ENCODE peak calls at places on chromosome 22, in eight cellular contexts. One of them, this sample, is unnamed.
A peak's percentile ranks its signal among the peaks of the same experiment; 100 is the strongest.

GRCh38 chr22:49296561-49296960 is 531.1 kb downstream of the BRD1 start:
- DNase-seq in endodermal cell: peak; percentile 15
- DNase-seq in NCI-H524 treated with DMSO at 0.1 percent for 48 hours: no peak
- DNase-seq in mucosa of descending colon: no peak
- DNase-seq in CD8-positive, alpha-beta memory T cell: no peak
- DNase-seq in NCI-H345: no peak
- DNase-seq in colonic mucosa: no peak
- DNase-seq in stimulated activated CD8-positive, alpha-beta memory T cell treated with anti-CD3 and anti-CD28 coated beads, Interleukin-15, amount 100 ng/mL, for 24 hours: no peak
- DNase-seq in this sample: no peak

GRCh38 chr22:43262990-43263644 is 76.2 kb upstream of the TTLL12 start:
- DNase-seq in endodermal cell: no peak
- DNase-seq in CD8-positive, alpha-beta memory T cell: peak; percentile 43
- DNase-seq in NCI-H345: no peak
- DNase-seq in mucosa of descending colon: peak; percentile 15
- DNase-seq in NCI-H524 treated with DMSO at 0.1 percent for 48 hours: no peak
- DNase-seq in stimulated activated CD8-positive, alpha-beta memory T cell treated with anti-CD3 and anti-CD28 coated beads, Interleukin-15, amount 100 ng/mL, for 24 hours: peak; percentile 3
- DNase-seq in colonic mucosa: no peak
- DNase-seq in this sample: no peak

GRCh38 chr22:36405671-36406070 is 17.9 kb upstream of the MYH9 start:
- DNase-seq in NCI-H524 treated with DMSO at 0.1 percent for 48 hours: no peak
- DNase-seq in endodermal cell: no peak
- DNase-seq in stimulated activated CD8-positive, alpha-beta memory T cell treated with anti-CD3 and anti-CD28 coated beads, Interleukin-15, amount 100 ng/mL, for 24 hours: no peak
- DNase-seq in colonic mucosa: no peak
- DNase-seq in mucosa of descending colon: no peak
- DNase-seq in NCI-H345: no peak
- DNase-seq in CD8-positive, alpha-beta memory T cell: peak; percentile 39
- DNase-seq in this sample: no peak

GRCh38 chr22:44773082-44773481 is 20.7 kb downstream of the ARHGAP8 start:
- DNase-seq in NCI-H524 treated with DMSO at 0.1 percent for 48 hours: no peak
- DNase-seq in CD8-positive, alpha-beta memory T cell: no peak
- DNase-seq in NCI-H345: no peak
- DNase-seq in endodermal cell: no peak
- DNase-seq in mucosa of descending colon: no peak
- DNase-seq in colonic mucosa: no peak
- DNase-seq in stimulated activated CD8-positive, alpha-beta memory T cell treated with anti-CD3 and anti-CD28 coated beads, Interleukin-15, amount 100 ng/mL, for 24 hours: no peak
- DNase-seq in this sample: no peak

GRCh38 chr22:50486561-50487289 is at the start of gene MIOX:
- DNase-seq in mucosa of descending colon: no peak
- DNase-seq in stimulated activated CD8-positive, alpha-beta memory T cell treated with anti-CD3 and anti-CD28 coated beads, Interleukin-15, amount 100 ng/mL, for 24 hours: no peak
- DNase-seq in CD8-positive, alpha-beta memory T cell: no peak
- DNase-seq in endodermal cell: no peak
- DNase-seq in NCI-H524 treated with DMSO at 0.1 percent for 48 hours: no peak
- DNase-seq in colonic mucosa: no peak
- DNase-seq in NCI-H345: no peak
- DNase-seq in this sample: peak; percentile 37

GRCh38 chr22:36419912-36420882 is 32.4 kb upstream of the MYH9 start:
- DNase-seq in NCI-H345: no peak
- DNase-seq in endodermal cell: no peak
- DNase-seq in colonic mucosa: no peak
- DNase-seq in mucosa of descending colon: no peak
- DNase-seq in stimulated activated CD8-positive, alpha-beta memory T cell treated with anti-CD3 and anti-CD28 coated beads, Interleukin-15, amount 100 ng/mL, for 24 hours: no peak
- DNase-seq in CD8-positive, alpha-beta memory T cell: no peak
- DNase-seq in NCI-H524 treated with DMSO at 0.1 percent for 48 hours: no peak
- DNase-seq in this sample: no peak

GRCh38 chr22:39287076-39287743 is 32.2 kb downstream of the RPL3 start:
- DNase-seq in CD8-positive, alpha-beta memory T cell: no peak
- DNase-seq in stimulated activated CD8-positive, alpha-beta memory T cell treated with anti-CD3 and anti-CD28 coated beads, Interleukin-15, amount 100 ng/mL, for 24 hours: no peak
- DNase-seq in colonic mucosa: no peak
- DNase-seq in endodermal cell: no peak
- DNase-seq in NCI-H345: no peak
- DNase-seq in mucosa of descending colon: no peak
- DNase-seq in NCI-H524 treated with DMSO at 0.1 percent for 48 hours: no peak
- DNase-seq in this sample: no peak

GRCh38 chr22:39678862-39679490 is 108.4 kb downstream of the CACNA1I start:
- DNase-seq in NCI-H524 treated with DMSO at 0.1 percent for 48 hours: no peak
- DNase-seq in colonic mucosa: no peak
- DNase-seq in CD8-positive, alpha-beta memory T cell: no peak
- DNase-seq in endodermal cell: no peak
- DNase-seq in mucosa of descending colon: no peak
- DNase-seq in NCI-H345: no peak
- DNase-seq in stimulated activated CD8-positive, alpha-beta memory T cell treated with anti-CD3 and anti-CD28 coated beads, Interleukin-15, amount 100 ng/mL, for 24 hours: no peak
- DNase-seq in this sample: no peak

GRCh38 chr22:47080100-47080499 is 317.6 kb downstream of the TBC1D22A start:
- DNase-seq in CD8-positive, alpha-beta memory T cell: no peak
- DNase-seq in endodermal cell: no peak
- DNase-seq in mucosa of descending colon: no peak
- DNase-seq in NCI-H345: no peak
- DNase-seq in NCI-H524 treated with DMSO at 0.1 percent for 48 hours: no peak
- DNase-seq in colonic mucosa: no peak
- DNase-seq in stimulated activated CD8-positive, alpha-beta memory T cell treated with anti-CD3 and anti-CD28 coated beads, Interleukin-15, amount 100 ng/mL, for 24 hours: no peak
- DNase-seq in this sample: no peak

GRCh38 chr22:38135133-38135706 is 24.7 kb upstream of the BAIAP2L2 start:
- DNase-seq in CD8-positive, alpha-beta memory T cell: no peak
- DNase-seq in stimulated activated CD8-positive, alpha-beta memory T cell treated with anti-CD3 and anti-CD28 coated beads, Interleukin-15, amount 100 ng/mL, for 24 hours: no peak
- DNase-seq in colonic mucosa: no peak
- DNase-seq in endodermal cell: no peak
- DNase-seq in NCI-H345: no peak
- DNase-seq in mucosa of descending colon: no peak
- DNase-seq in NCI-H524 treated with DMSO at 0.1 percent for 48 hours: no peak
- DNase-seq in this sample: peak; percentile 80

GRCh38 chr22:33825761-33826160 is 94.5 kb downstream of the LARGE1 start:
- DNase-seq in NCI-H345: no peak
- DNase-seq in NCI-H524 treated with DMSO at 0.1 percent for 48 hours: no peak
- DNase-seq in CD8-positive, alpha-beta memory T cell: no peak
- DNase-seq in mucosa of descending colon: no peak
- DNase-seq in colonic mucosa: no peak
- DNase-seq in endodermal cell: no peak
- DNase-seq in stimulated activated CD8-positive, alpha-beta memory T cell treated with anti-CD3 and anti-CD28 coated beads, Interleukin-15, amount 100 ng/mL, for 24 hours: no peak
- DNase-seq in this sample: no peak

GRCh38 chr22:50201191-50202129 is 649 bp downstream of the SELENOO start:
- DNase-seq in colonic mucosa: peak; percentile 45
- DNase-seq in mucosa of descending colon: no peak
- DNase-seq in NCI-H524 treated with DMSO at 0.1 percent for 48 hours: no peak
- DNase-seq in endodermal cell: no peak
- DNase-seq in stimulated activated CD8-positive, alpha-beta memory T cell treated with anti-CD3 and anti-CD28 coated beads, Interleukin-15, amount 100 ng/mL, for 24 hours: no peak
- DNase-seq in CD8-positive, alpha-beta memory T cell: no peak
- DNase-seq in NCI-H345: no peak
- DNase-seq in this sample: no peak

GRCh38 chr22:50530280-50530856 is 556 bp upstream of the TYMP start:
- DNase-seq in endodermal cell: peak; percentile 68
- DNase-seq in colonic mucosa: peak; percentile 89
- DNase-seq in CD8-positive, alpha-beta memory T cell: no peak
- DNase-seq in NCI-H524 treated with DMSO at 0.1 percent for 48 hours: no peak
- DNase-seq in mucosa of descending colon: peak; percentile 88
- DNase-seq in stimulated activated CD8-positive, alpha-beta memory T cell treated with anti-CD3 and anti-CD28 coated beads, Interleukin-15, amount 100 ng/mL, for 24 hours: no peak
- DNase-seq in NCI-H345: peak; percentile 8
- DNase-seq in this sample: no peak

GRCh38 chr22:34356481-34356880 is 436.2 kb upstream of the LARGE1 start:
- DNase-seq in NCI-H345: no peak
- DNase-seq in colonic mucosa: no peak
- DNase-seq in CD8-positive, alpha-beta memory T cell: no peak
- DNase-seq in endodermal cell: no peak
- DNase-seq in NCI-H524 treated with DMSO at 0.1 percent for 48 hours: no peak
- DNase-seq in mucosa of descending colon: no peak
- DNase-seq in stimulated activated CD8-positive, alpha-beta memory T cell treated with anti-CD3 and anti-CD28 coated beads, Interleukin-15, amount 100 ng/mL, for 24 hours: no peak
- DNase-seq in this sample: no peak

GRCh38 chr22:17964153-17964552 is 60.2 kb downstream of the MICAL3 start:
- DNase-seq in endodermal cell: no peak
- DNase-seq in NCI-H345: no peak
- DNase-seq in NCI-H524 treated with DMSO at 0.1 percent for 48 hours: no peak
- DNase-seq in colonic mucosa: no peak
- DNase-seq in CD8-positive, alpha-beta memory T cell: no peak
- DNase-seq in mucosa of descending colon: no peak
- DNase-seq in stimulated activated CD8-positive, alpha-beta memory T cell treated with anti-CD3 and anti-CD28 coated beads, Interleukin-15, amount 100 ng/mL, for 24 hours: no peak
- DNase-seq in this sample: no peak

GRCh38 chr22:46088541-46089311 is 61.6 kb upstream of the PPARA start:
- DNase-seq in endodermal cell: no peak
- DNase-seq in stimulated activated CD8-positive, alpha-beta memory T cell treated with anti-CD3 and anti-CD28 coated beads, Interleukin-15, amount 100 ng/mL, for 24 hours: no peak
- DNase-seq in NCI-H524 treated with DMSO at 0.1 percent for 48 hours: no peak
- DNase-seq in CD8-positive, alpha-beta memory T cell: no peak
- DNase-seq in colonic mucosa: no peak
- DNase-seq in NCI-H345: no peak
- DNase-seq in mucosa of descending colon: no peak
- DNase-seq in this sample: no peak

GRCh38 chr22:42387631-42388030 is 44.6 kb downstream of the NFAM1 start:
- DNase-seq in NCI-H345: no peak
- DNase-seq in NCI-H524 treated with DMSO at 0.1 percent for 48 hours: no peak
- DNase-seq in endodermal cell: no peak
- DNase-seq in stimulated activated CD8-positive, alpha-beta memory T cell treated with anti-CD3 and anti-CD28 coated beads, Interleukin-15, amount 100 ng/mL, for 24 hours: no peak
- DNase-seq in colonic mucosa: no peak
- DNase-seq in CD8-positive, alpha-beta memory T cell: no peak
- DNase-seq in mucosa of descending colon: no peak
- DNase-seq in this sample: no peak

GRCh38 chr22:48261706-48262105 is 1499.3 kb downstream of the TBC1D22A start:
- DNase-seq in NCI-H345: no peak
- DNase-seq in endodermal cell: peak; percentile 44
- DNase-seq in CD8-positive, alpha-beta memory T cell: no peak
- DNase-seq in stimulated activated CD8-positive, alpha-beta memory T cell treated with anti-CD3 and anti-CD28 coated beads, Interleukin-15, amount 100 ng/mL, for 24 hours: no peak
- DNase-seq in colonic mucosa: no peak
- DNase-seq in NCI-H524 treated with DMSO at 0.1 percent for 48 hours: no peak
- DNase-seq in mucosa of descending colon: no peak
- DNase-seq in this sample: no peak

GRCh38 chr22:35863432-35863831 is 145.8 kb downstream of the APOL5 start:
- DNase-seq in stimulated activated CD8-positive, alpha-beta memory T cell treated with anti-CD3 and anti-CD28 coated beads, Interleukin-15, amount 100 ng/mL, for 24 hours: no peak
- DNase-seq in endodermal cell: no peak
- DNase-seq in NCI-H345: no peak
- DNase-seq in mucosa of descending colon: no peak
- DNase-seq in NCI-H524 treated with DMSO at 0.1 percent for 48 hours: peak; percentile 82
- DNase-seq in colonic mucosa: no peak
- DNase-seq in CD8-positive, alpha-beta memory T cell: no peak
- DNase-seq in this sample: no peak

GRCh38 chr22:19942886-19943664 is 1.5 kb upstream of the TXNRD2 start:
- DNase-seq in colonic mucosa: no peak
- DNase-seq in NCI-H524 treated with DMSO at 0.1 percent for 48 hours: peak; percentile 20
- DNase-seq in CD8-positive, alpha-beta memory T cell: no peak
- DNase-seq in endodermal cell: no peak
- DNase-seq in mucosa of descending colon: no peak
- DNase-seq in stimulated activated CD8-positive, alpha-beta memory T cell treated with anti-CD3 and anti-CD28 coated beads, Interleukin-15, amount 100 ng/mL, for 24 hours: no peak
- DNase-seq in NCI-H345: no peak
- DNase-seq in this sample: peak; percentile 42

GRCh38 chr22:50206599-50206998 is 5.8 kb downstream of the SELENOO start:
- DNase-seq in stimulated activated CD8-positive, alpha-beta memory T cell treated with anti-CD3 and anti-CD28 coated beads, Interleukin-15, amount 100 ng/mL, for 24 hours: no peak
- DNase-seq in endodermal cell: peak; percentile 91
- DNase-seq in NCI-H524 treated with DMSO at 0.1 percent for 48 hours: no peak
- DNase-seq in CD8-positive, alpha-beta memory T cell: no peak
- DNase-seq in NCI-H345: no peak
- DNase-seq in mucosa of descending colon: peak; percentile 26
- DNase-seq in colonic mucosa: no peak
- DNase-seq in this sample: no peak

GRCh38 chr22:19176175-19176630 is 2.3 kb downstream of the SLC25A1 start:
- DNase-seq in endodermal cell: peak; percentile 63
- DNase-seq in NCI-H524 treated with DMSO at 0.1 percent for 48 hours: no peak
- DNase-seq in stimulated activated CD8-positive, alpha-beta memory T cell treated with anti-CD3 and anti-CD28 coated beads, Interleukin-15, amount 100 ng/mL, for 24 hours: no peak
- DNase-seq in mucosa of descending colon: no peak
- DNase-seq in NCI-H345: no peak
- DNase-seq in CD8-positive, alpha-beta memory T cell: no peak
- DNase-seq in colonic mucosa: no peak
- DNase-seq in this sample: no peak

GRCh38 chr22:47281126-47282106 is 519.0 kb downstream of the TBC1D22A start:
- DNase-seq in mucosa of descending colon: no peak
- DNase-seq in NCI-H524 treated with DMSO at 0.1 percent for 48 hours: no peak
- DNase-seq in stimulated activated CD8-positive, alpha-beta memory T cell treated with anti-CD3 and anti-CD28 coated beads, Interleukin-15, amount 100 ng/mL, for 24 hours: no peak
- DNase-seq in NCI-H345: no peak
- DNase-seq in endodermal cell: no peak
- DNase-seq in colonic mucosa: no peak
- DNase-seq in CD8-positive, alpha-beta memory T cell: no peak
- DNase-seq in this sample: peak; percentile 38

GRCh38 chr22:42001127-42001526 is 2.5 kb downstream of the WBP2NL start:
- DNase-seq in NCI-H345: no peak
- DNase-seq in NCI-H524 treated with DMSO at 0.1 percent for 48 hours: no peak
- DNase-seq in stimulated activated CD8-positive, alpha-beta memory T cell treated with anti-CD3 and anti-CD28 coated beads, Interleukin-15, amount 100 ng/mL, for 24 hours: no peak
- DNase-seq in colonic mucosa: no peak
- DNase-seq in endodermal cell: peak; percentile 26
- DNase-seq in CD8-positive, alpha-beta memory T cell: no peak
- DNase-seq in mucosa of descending colon: no peak
- DNase-seq in this sample: peak; percentile 8

GRCh38 chr22:49807780-49808708 is 19.6 kb downstream of the BRD1 start:
- DNase-seq in NCI-H345: no peak
- DNase-seq in NCI-H524 treated with DMSO at 0.1 percent for 48 hours: no peak
- DNase-seq in endodermal cell: no peak
- DNase-seq in colonic mucosa: no peak
- DNase-seq in mucosa of descending colon: no peak
- DNase-seq in stimulated activated CD8-positive, alpha-beta memory T cell treated with anti-CD3 and anti-CD28 coated beads, Interleukin-15, amount 100 ng/mL, for 24 hours: no peak
- DNase-seq in CD8-positive, alpha-beta memory T cell: peak; percentile 28
- DNase-seq in this sample: no peak

GRCh38 chr22:40477683-40478348 is 107.4 kb downstream of the SGSM3 start:
- DNase-seq in stimulated activated CD8-positive, alpha-beta memory T cell treated with anti-CD3 and anti-CD28 coated beads, Interleukin-15, amount 100 ng/mL, for 24 hours: no peak
- DNase-seq in endodermal cell: no peak
- DNase-seq in CD8-positive, alpha-beta memory T cell: no peak
- DNase-seq in colonic mucosa: no peak
- DNase-seq in NCI-H345: no peak
- DNase-seq in mucosa of descending colon: no peak
- DNase-seq in NCI-H524 treated with DMSO at 0.1 percent for 48 hours: no peak
- DNase-seq in this sample: no peak

GRCh38 chr22:44033689-44034088 is 9.6 kb downstream of the PARVB start:
- DNase-seq in mucosa of descending colon: no peak
- DNase-seq in endodermal cell: no peak
- DNase-seq in colonic mucosa: no peak
- DNase-seq in CD8-positive, alpha-beta memory T cell: no peak
- DNase-seq in NCI-H345: no peak
- DNase-seq in NCI-H524 treated with DMSO at 0.1 percent for 48 hours: peak; percentile 44
- DNase-seq in stimulated activated CD8-positive, alpha-beta memory T cell treated with anti-CD3 and anti-CD28 coated beads, Interleukin-15, amount 100 ng/mL, for 24 hours: no peak
- DNase-seq in this sample: no peak

This sample was measured in A172.